ENCODE peak calls at places on chromosomes 7 and 10, in eight cellular contexts. One of them, this sample, is unnamed.

GRCh38 chr10:101504438-101504837 is 83.6 kb downstream of the POLL start:
- DNase-seq in transverse colon: no peak
- DNase-seq in AG04450: no peak
- DNase-seq in cardiac fibroblast: no peak
- DNase-seq in neural crest cell: no peak
- DNase-seq in heart left ventricle: no peak
- DNase-seq in tibial artery: no peak
- DNase-seq in fibroblast of mammary gland: no peak
- DNase-seq in this sample: no peak

GRCh38 chr10:33664070-33664469 is 329.6 kb upstream of the NRP1 start:
- DNase-seq in transverse colon: no peak
- DNase-seq in AG04450: no peak
- DNase-seq in cardiac fibroblast: no peak
- DNase-seq in neural crest cell: no peak
- DNase-seq in heart left ventricle: no peak
- DNase-seq in tibial artery: no peak
- DNase-seq in fibroblast of mammary gland: peak; percentile 33
- DNase-seq in this sample: no peak

GRCh38 chr10:4017336-4017735 is 232.3 kb upstream of the KLF6 start:
- DNase-seq in transverse colon: no peak
- DNase-seq in AG04450: no peak
- DNase-seq in cardiac fibroblast: no peak
- DNase-seq in neural crest cell: no peak
- DNase-seq in heart left ventricle: no peak
- DNase-seq in tibial artery: no peak
- DNase-seq in fibroblast of mammary gland: no peak
- DNase-seq in this sample: no peak

GRCh38 chr7:85664341-85664740 is 477.5 kb upstream of the SEMA3D start:
- DNase-seq in transverse colon: no peak
- DNase-seq in AG04450: no peak
- DNase-seq in cardiac fibroblast: no peak
- DNase-seq in neural crest cell: no peak
- DNase-seq in heart left ventricle: no peak
- DNase-seq in tibial artery: no peak
- DNase-seq in fibroblast of mammary gland: no peak
- DNase-seq in this sample: no peak

GRCh38 chr7:151246161-151247015 is 2.1 kb downstream of the SMARCD3 start:
- DNase-seq in transverse colon: no peak
- DNase-seq in AG04450: no peak
- DNase-seq in cardiac fibroblast: no peak
- DNase-seq in neural crest cell: no peak
- DNase-seq in heart left ventricle: no peak
- DNase-seq in tibial artery: no peak
- DNase-seq in fibroblast of mammary gland: no peak
- DNase-seq in this sample: no peak

GRCh38 chr7:2123360-2123759 is 109.4 kb downstream of the MAD1L1 start:
- DNase-seq in transverse colon: peak; percentile 16
- DNase-seq in AG04450: no peak
- DNase-seq in cardiac fibroblast: no peak
- DNase-seq in neural crest cell: no peak
- DNase-seq in heart left ventricle: no peak
- DNase-seq in tibial artery: no peak
- DNase-seq in fibroblast of mammary gland: no peak
- DNase-seq in this sample: no peak

GRCh38 chr10:30999084-30999712 is 32.5 kb downstream of the ZNF438 start:
- DNase-seq in transverse colon: no peak
- DNase-seq in AG04450: no peak
- DNase-seq in cardiac fibroblast: peak; percentile 72
- DNase-seq in neural crest cell: no peak
- DNase-seq in heart left ventricle: no peak
- DNase-seq in tibial artery: peak; percentile 45
- DNase-seq in fibroblast of mammary gland: peak; percentile 75
- DNase-seq in this sample: no peak

GRCh38 chr7:901041-901387 is 24.7 kb downstream of the GET4 start:
- DNase-seq in transverse colon: no peak
- DNase-seq in AG04450: no peak
- DNase-seq in cardiac fibroblast: no peak
- DNase-seq in neural crest cell: no peak
- DNase-seq in heart left ventricle: no peak
- DNase-seq in tibial artery: no peak
- DNase-seq in fibroblast of mammary gland: no peak
- DNase-seq in this sample: no peak

GRCh38 chr10:43939939-43940810 is 291.5 kb upstream of the ZNF32 start:
- DNase-seq in transverse colon: no peak
- DNase-seq in AG04450: peak; percentile 2
- DNase-seq in cardiac fibroblast: peak; percentile 43
- DNase-seq in neural crest cell: no peak
- DNase-seq in heart left ventricle: no peak
- DNase-seq in tibial artery: no peak
- DNase-seq in fibroblast of mammary gland: peak; percentile 32
- DNase-seq in this sample: no peak

GRCh38 chr10:119396008-119396708 is 146.4 kb downstream of the RGS10 start:
- DNase-seq in transverse colon: no peak
- DNase-seq in AG04450: no peak
- DNase-seq in cardiac fibroblast: no peak
- DNase-seq in neural crest cell: no peak
- DNase-seq in heart left ventricle: peak; percentile 47
- DNase-seq in tibial artery: no peak
- DNase-seq in fibroblast of mammary gland: no peak
- DNase-seq in this sample: no peak

GRCh38 chr7:30694218-30694745 is 12.0 kb upstream of the CRHR2 start:
- DNase-seq in transverse colon: no peak
- DNase-seq in AG04450: no peak
- DNase-seq in cardiac fibroblast: no peak
- DNase-seq in neural crest cell: no peak
- DNase-seq in heart left ventricle: no peak
- DNase-seq in tibial artery: no peak
- DNase-seq in fibroblast of mammary gland: no peak
- DNase-seq in this sample: no peak

GRCh38 chr10:17793823-17794759 is 15.1 kb upstream of the MRC1 start:
- DNase-seq in transverse colon: no peak
- DNase-seq in AG04450: no peak
- DNase-seq in cardiac fibroblast: no peak
- DNase-seq in neural crest cell: no peak
- DNase-seq in heart left ventricle: no peak
- DNase-seq in tibial artery: no peak
- DNase-seq in fibroblast of mammary gland: no peak
- DNase-seq in this sample: no peak

GRCh38 chr7:144835166-144835611 is 664 bp downstream of the TPK1 start:
- DNase-seq in transverse colon: peak; percentile 63
- DNase-seq in AG04450: no peak
- DNase-seq in cardiac fibroblast: peak; percentile 65
- DNase-seq in neural crest cell: peak; percentile 43
- DNase-seq in heart left ventricle: peak; percentile 68
- DNase-seq in tibial artery: peak; percentile 37
- DNase-seq in fibroblast of mammary gland: peak; percentile 63
- DNase-seq in this sample: peak; percentile 53

GRCh38 chr7:129923709-129924108 is 29.1 kb downstream of the UBE2H start:
- DNase-seq in transverse colon: no peak
- DNase-seq in AG04450: peak; percentile 29
- DNase-seq in cardiac fibroblast: peak; percentile 93
- DNase-seq in neural crest cell: no peak
- DNase-seq in heart left ventricle: no peak
- DNase-seq in tibial artery: no peak
- DNase-seq in fibroblast of mammary gland: peak; percentile 95
- DNase-seq in this sample: peak; percentile 26

GRCh38 chr7:151017370-151017952 is 6.8 kb downstream of the ATG9B start:
- DNase-seq in transverse colon: no peak
- DNase-seq in AG04450: no peak
- DNase-seq in cardiac fibroblast: no peak
- DNase-seq in neural crest cell: no peak
- DNase-seq in heart left ventricle: no peak
- DNase-seq in tibial artery: no peak
- DNase-seq in fibroblast of mammary gland: no peak
- DNase-seq in this sample: no peak

GRCh38 chr10:71675295-71675970 is 44.1 kb downstream of the C10orf105 start:
- DNase-seq in transverse colon: no peak
- DNase-seq in AG04450: no peak
- DNase-seq in cardiac fibroblast: no peak
- DNase-seq in neural crest cell: no peak
- DNase-seq in heart left ventricle: no peak
- DNase-seq in tibial artery: no peak
- DNase-seq in fibroblast of mammary gland: no peak
- DNase-seq in this sample: peak; percentile 11

GRCh38 chr7:27139335-27140107 is 4.0 kb downstream of the HOXA5 start:
- DNase-seq in transverse colon: peak; percentile 33
- DNase-seq in AG04450: no peak
- DNase-seq in cardiac fibroblast: no peak
- DNase-seq in neural crest cell: no peak
- DNase-seq in heart left ventricle: peak; percentile 59
- DNase-seq in tibial artery: no peak
- DNase-seq in fibroblast of mammary gland: no peak
- DNase-seq in this sample: peak; percentile 61

GRCh38 chr7:80070391-80070790 is 64.2 kb upstream of the GNAI1 start:
- DNase-seq in transverse colon: no peak
- DNase-seq in AG04450: no peak
- DNase-seq in cardiac fibroblast: peak; percentile 22
- DNase-seq in neural crest cell: no peak
- DNase-seq in heart left ventricle: no peak
- DNase-seq in tibial artery: no peak
- DNase-seq in fibroblast of mammary gland: peak; percentile 42
- DNase-seq in this sample: no peak
- TF ChIP-seq CTCF in transverse colon: no peak
- TF ChIP-seq CTCF in AG04450: no peak
- TF ChIP-seq CTCF in cardiac fibroblast: no peak
- TF ChIP-seq CTCF in neural crest cell: no peak
- TF ChIP-seq CTCF in heart left ventricle: no peak
- TF ChIP-seq CTCF in tibial artery: no peak
- TF ChIP-seq CTCF in fibroblast of mammary gland: no peak
- TF ChIP-seq CTCF in this sample: no peak

GRCh38 chr10:95280637-95281036 is 10.2 kb downstream of the PDLIM1 start:
- DNase-seq in transverse colon: no peak
- DNase-seq in AG04450: no peak
- DNase-seq in cardiac fibroblast: no peak
- DNase-seq in neural crest cell: no peak
- DNase-seq in heart left ventricle: no peak
- DNase-seq in tibial artery: no peak
- DNase-seq in fibroblast of mammary gland: no peak
- DNase-seq in this sample: no peak

GRCh38 chr10:95277614-95278013 is 13.2 kb downstream of the PDLIM1 start:
- DNase-seq in transverse colon: no peak
- DNase-seq in AG04450: no peak
- DNase-seq in cardiac fibroblast: no peak
- DNase-seq in neural crest cell: no peak
- DNase-seq in heart left ventricle: no peak
- DNase-seq in tibial artery: no peak
- DNase-seq in fibroblast of mammary gland: no peak
- DNase-seq in this sample: no peak

GRCh38 chr10:95278061-95278988 is 12.5 kb downstream of the PDLIM1 start:
- DNase-seq in transverse colon: no peak
- DNase-seq in AG04450: no peak
- DNase-seq in cardiac fibroblast: peak; percentile 87
- DNase-seq in neural crest cell: no peak
- DNase-seq in heart left ventricle: no peak
- DNase-seq in tibial artery: peak; percentile 63
- DNase-seq in fibroblast of mammary gland: peak; percentile 90
- DNase-seq in this sample: peak; percentile 44

GRCh38 chr10:95281206-95281605 is 9.6 kb downstream of the PDLIM1 start:
- DNase-seq in transverse colon: no peak
- DNase-seq in AG04450: no peak
- DNase-seq in cardiac fibroblast: no peak
- DNase-seq in neural crest cell: no peak
- DNase-seq in heart left ventricle: no peak
- DNase-seq in tibial artery: no peak
- DNase-seq in fibroblast of mammary gland: no peak
- DNase-seq in this sample: no peak

GRCh38 chr10:95279042-95279820 is 11.6 kb downstream of the PDLIM1 start:
- DNase-seq in transverse colon: no peak
- DNase-seq in AG04450: no peak
- DNase-seq in cardiac fibroblast: peak; percentile 79
- DNase-seq in neural crest cell: no peak
- DNase-seq in heart left ventricle: no peak
- DNase-seq in tibial artery: no peak
- DNase-seq in fibroblast of mammary gland: peak; percentile 84
- DNase-seq in this sample: peak; percentile 57
- TF ChIP-seq CTCF in transverse colon: no peak
- TF ChIP-seq CTCF in AG04450: no peak
- TF ChIP-seq CTCF in cardiac fibroblast: no peak
- TF ChIP-seq CTCF in neural crest cell: no peak
- TF ChIP-seq CTCF in heart left ventricle: no peak
- TF ChIP-seq CTCF in tibial artery: no peak
- TF ChIP-seq CTCF in fibroblast of mammary gland: no peak
- TF ChIP-seq CTCF in this sample: no peak

GRCh38 chr7:157234271-157234670 is 95.5 kb downstream of the UBE3C start:
- DNase-seq in transverse colon: no peak
- DNase-seq in AG04450: no peak
- DNase-seq in cardiac fibroblast: no peak
- DNase-seq in neural crest cell: no peak
- DNase-seq in heart left ventricle: no peak
- DNase-seq in tibial artery: no peak
- DNase-seq in fibroblast of mammary gland: peak; percentile 86
- DNase-seq in this sample: no peak

GRCh38 chr7:157235357-157236018 is 96.8 kb downstream of the UBE3C start:
- DNase-seq in transverse colon: no peak
- DNase-seq in AG04450: no peak
- DNase-seq in cardiac fibroblast: peak; percentile 48
- DNase-seq in neural crest cell: no peak
- DNase-seq in heart left ventricle: no peak
- DNase-seq in tibial artery: no peak
- DNase-seq in fibroblast of mammary gland: peak; percentile 66
- DNase-seq in this sample: no peak

GRCh38 chr7:157239571-157240270 is 97.1 kb upstream of the DNAJB6 start:
- DNase-seq in transverse colon: no peak
- DNase-seq in AG04450: no peak
- DNase-seq in cardiac fibroblast: no peak
- DNase-seq in neural crest cell: no peak
- DNase-seq in heart left ventricle: no peak
- DNase-seq in tibial artery: no peak
- DNase-seq in fibroblast of mammary gland: no peak
- DNase-seq in this sample: no peak

GRCh38 chr7:157241631-157242030 is 95.2 kb upstream of the DNAJB6 start:
- DNase-seq in transverse colon: no peak
- DNase-seq in AG04450: no peak
- DNase-seq in cardiac fibroblast: no peak
- DNase-seq in neural crest cell: no peak
- DNase-seq in heart left ventricle: no peak
- DNase-seq in tibial artery: no peak
- DNase-seq in fibroblast of mammary gland: no peak
- DNase-seq in this sample: no peak

DNA sequence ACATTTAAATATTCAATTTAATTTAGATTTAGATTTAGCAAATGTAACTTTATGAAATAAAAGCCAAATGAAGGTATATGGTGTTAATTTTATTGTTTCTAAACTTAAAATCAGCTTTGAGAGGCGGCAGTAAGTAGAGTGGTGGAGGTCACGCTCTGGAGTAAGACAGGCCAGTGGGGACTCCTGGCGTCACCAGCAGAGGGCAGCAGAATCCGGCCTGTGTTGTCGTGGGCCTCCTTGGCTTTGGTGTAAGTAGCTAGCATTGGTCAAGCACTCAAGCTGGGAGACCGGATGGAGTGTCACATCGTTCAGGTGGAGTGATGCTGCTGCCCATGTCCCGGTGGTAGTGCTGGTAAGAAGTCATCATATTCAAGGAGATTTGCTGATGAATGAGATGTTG is 98.7 kb upstream of the DNAJB6 start:
- DNase-seq in transverse colon: no peak
- DNase-seq in AG04450: no peak
- DNase-seq in cardiac fibroblast: no peak
- DNase-seq in neural crest cell: peak; percentile 6
- DNase-seq in heart left ventricle: no peak
- DNase-seq in tibial artery: no peak
- DNase-seq in fibroblast of mammary gland: no peak
- DNase-seq in this sample: peak; percentile 50
- TF ChIP-seq CTCF in transverse colon: no peak
- TF ChIP-seq CTCF in AG04450: no peak
- TF ChIP-seq CTCF in cardiac fibroblast: peak; percentile 32
- TF ChIP-seq CTCF in neural crest cell: peak; percentile 29
- TF ChIP-seq CTCF in heart left ventricle: no peak
- TF ChIP-seq CTCF in tibial artery: no peak
- TF ChIP-seq CTCF in fibroblast of mammary gland: peak; percentile 15
- TF ChIP-seq CTCF in this sample: peak; percentile 65

GRCh38 chr10:6398419-6398818 is 181.7 kb downstream of the PRKCQ start:
- DNase-seq in transverse colon: no peak
- DNase-seq in AG04450: no peak
- DNase-seq in cardiac fibroblast: no peak
- DNase-seq in neural crest cell: no peak
- DNase-seq in heart left ventricle: no peak
- DNase-seq in tibial artery: no peak
- DNase-seq in fibroblast of mammary gland: no peak
- DNase-seq in this sample: no peak
- TF ChIP-seq CTCF in transverse colon: no peak
- TF ChIP-seq CTCF in AG04450: no peak
- TF ChIP-seq CTCF in cardiac fibroblast: no peak
- TF ChIP-seq CTCF in neural crest cell: no peak
- TF ChIP-seq CTCF in heart left ventricle: no peak
- TF ChIP-seq CTCF in tibial artery: no peak
- TF ChIP-seq CTCF in fibroblast of mammary gland: no peak
- TF ChIP-seq CTCF in this sample: no peak